ENCODE peak calls at places on chromosomes 7 and 10, in seven cellular contexts. One of them, this sample, is unnamed.

GRCh38 chr7:155533120-155533826 is 13.1 kb downstream of the CNPY1 start:
- DNase-seq in foreskin fibroblast: no peak
- DNase-seq in Calu3: no peak
- DNase-seq in fibroblast of the aortic adventitia: no peak
- DNase-seq in brain microvascular endothelial cell: no peak
- DNase-seq in HL-60: peak
- DNase-seq in B cell: peak
- DNase-seq in this sample: no peak

GRCh38 chr7:143884978-143885559 is 16.9 kb downstream of the TCAF1 start:
- DNase-seq in foreskin fibroblast: peak
- DNase-seq in HL-60: no peak
- DNase-seq in brain microvascular endothelial cell: peak
- DNase-seq in Calu3: peak
- DNase-seq in B cell: peak
- DNase-seq in fibroblast of the aortic adventitia: peak
- DNase-seq in this sample: peak

GRCh38 chr10:70052462-70053211 is at the start of gene MACROH2A2:
- DNase-seq in Calu3: peak
- DNase-seq in HL-60: peak
- DNase-seq in brain microvascular endothelial cell: peak
- DNase-seq in foreskin fibroblast: peak
- DNase-seq in B cell: no peak
- DNase-seq in fibroblast of the aortic adventitia: peak
- DNase-seq in this sample: no peak

GRCh38 chr7:73353243-73353642 is 25.3 kb downstream of the FKBP6 start:
- DNase-seq in fibroblast of the aortic adventitia: no peak
- DNase-seq in HL-60: no peak
- DNase-seq in B cell: no peak
- DNase-seq in brain microvascular endothelial cell: no peak
- DNase-seq in Calu3: no peak
- DNase-seq in foreskin fibroblast: no peak
- DNase-seq in this sample: no peak

GRCh38 chr10:95513941-95514392 is 47.2 kb downstream of the SORBS1 start:
- DNase-seq in foreskin fibroblast: peak
- DNase-seq in fibroblast of the aortic adventitia: peak
- DNase-seq in brain microvascular endothelial cell: no peak
- DNase-seq in Calu3: peak
- DNase-seq in HL-60: no peak
- DNase-seq in B cell: no peak
- DNase-seq in this sample: no peak

GRCh38 chr7:10022957-10023356 is 950.7 kb upstream of the PHF14 start:
- DNase-seq in HL-60: no peak
- DNase-seq in B cell: no peak
- DNase-seq in brain microvascular endothelial cell: peak
- DNase-seq in Calu3: peak
- DNase-seq in fibroblast of the aortic adventitia: no peak
- DNase-seq in foreskin fibroblast: no peak
- DNase-seq in this sample: no peak

GRCh38 chr7:99390941-99391602 is 16.5 kb downstream of the ARPC1B start:
- DNase-seq in Calu3: no peak
- DNase-seq in HL-60: no peak
- DNase-seq in foreskin fibroblast: no peak
- DNase-seq in B cell: no peak
- DNase-seq in brain microvascular endothelial cell: no peak
- DNase-seq in fibroblast of the aortic adventitia: no peak
- DNase-seq in this sample: no peak

GRCh38 chr10:52346394-52347326 is 32.6 kb downstream of the DKK1 start:
- DNase-seq in fibroblast of the aortic adventitia: no peak
- DNase-seq in Calu3: no peak
- DNase-seq in foreskin fibroblast: no peak
- DNase-seq in B cell: no peak
- DNase-seq in brain microvascular endothelial cell: no peak
- DNase-seq in HL-60: no peak
- DNase-seq in this sample: no peak

GRCh38 chr7:94698275-94698674 is 42.3 kb upstream of the SGCE start:
- DNase-seq in B cell: no peak
- DNase-seq in foreskin fibroblast: peak
- DNase-seq in HL-60: no peak
- DNase-seq in Calu3: no peak
- DNase-seq in fibroblast of the aortic adventitia: peak
- DNase-seq in brain microvascular endothelial cell: peak
- DNase-seq in this sample: no peak

GRCh38 chr10:51685768-51686167 is 13.6 kb downstream of the CSTF2T start:
- DNase-seq in Calu3: peak
- DNase-seq in brain microvascular endothelial cell: no peak
- DNase-seq in fibroblast of the aortic adventitia: no peak
- DNase-seq in HL-60: no peak
- DNase-seq in B cell: no peak
- DNase-seq in foreskin fibroblast: no peak
- DNase-seq in this sample: no peak

GRCh38 chr7:154427527-154427926 is 375.3 kb downstream of the DPP6 start:
- DNase-seq in foreskin fibroblast: no peak
- DNase-seq in B cell: no peak
- DNase-seq in fibroblast of the aortic adventitia: no peak
- DNase-seq in Calu3: no peak
- DNase-seq in brain microvascular endothelial cell: no peak
- DNase-seq in HL-60: no peak
- DNase-seq in this sample: no peak

GRCh38 chr7:113996405-113996804 is 77.6 kb upstream of the PPP1R3A start:
- DNase-seq in Calu3: no peak
- DNase-seq in B cell: no peak
- DNase-seq in foreskin fibroblast: no peak
- DNase-seq in HL-60: no peak
- DNase-seq in brain microvascular endothelial cell: peak
- DNase-seq in fibroblast of the aortic adventitia: peak
- DNase-seq in this sample: no peak

GRCh38 chr10:124064676-124065075 is 28.7 kb downstream of the CHST15 start:
- DNase-seq in fibroblast of the aortic adventitia: no peak
- DNase-seq in HL-60: peak
- DNase-seq in Calu3: no peak
- DNase-seq in B cell: peak
- DNase-seq in foreskin fibroblast: no peak
- DNase-seq in brain microvascular endothelial cell: no peak
- DNase-seq in this sample: no peak

GRCh38 chr10:23038172-23038571 is 57.2 kb upstream of the MSRB2 start:
- DNase-seq in B cell: no peak
- DNase-seq in foreskin fibroblast: no peak
- DNase-seq in HL-60: no peak
- DNase-seq in Calu3: no peak
- DNase-seq in brain microvascular endothelial cell: no peak
- DNase-seq in fibroblast of the aortic adventitia: no peak
- DNase-seq in this sample: no peak

GRCh38 chr10:129544205-129545202 is 77.5 kb downstream of the MGMT start:
- DNase-seq in fibroblast of the aortic adventitia: no peak
- DNase-seq in Calu3: no peak
- DNase-seq in HL-60: no peak
- DNase-seq in B cell: no peak
- DNase-seq in foreskin fibroblast: no peak
- DNase-seq in brain microvascular endothelial cell: no peak
- DNase-seq in this sample: no peak

GRCh38 chr10:48448796-48449195 is 142.3 kb downstream of the MAPK8 start:
- DNase-seq in brain microvascular endothelial cell: peak
- DNase-seq in fibroblast of the aortic adventitia: peak
- DNase-seq in Calu3: no peak
- DNase-seq in HL-60: no peak
- DNase-seq in foreskin fibroblast: peak
- DNase-seq in B cell: no peak
- DNase-seq in this sample: no peak

GRCh38 chr7:21587139-21587773 is 44.4 kb downstream of the DNAH11 start:
- DNase-seq in HL-60: no peak
- DNase-seq in foreskin fibroblast: no peak
- DNase-seq in Calu3: no peak
- DNase-seq in fibroblast of the aortic adventitia: no peak
- DNase-seq in brain microvascular endothelial cell: no peak
- DNase-seq in B cell: no peak
- DNase-seq in this sample: no peak

GRCh38 chr10:80599424-80599847 is 61.7 kb downstream of the SH2D4B start:
- DNase-seq in foreskin fibroblast: no peak
- DNase-seq in brain microvascular endothelial cell: peak
- DNase-seq in fibroblast of the aortic adventitia: peak
- DNase-seq in B cell: peak
- DNase-seq in HL-60: peak
- DNase-seq in Calu3: peak
- DNase-seq in this sample: peak

GRCh38 chr7:39240864-39241263 is 263.2 kb downstream of the POU6F2 start:
- DNase-seq in Calu3: no peak
- DNase-seq in HL-60: no peak
- DNase-seq in foreskin fibroblast: no peak
- DNase-seq in B cell: no peak
- DNase-seq in fibroblast of the aortic adventitia: no peak
- DNase-seq in brain microvascular endothelial cell: no peak
- DNase-seq in this sample: no peak

GRCh38 chr10:113021268-113022028 is 71.4 kb downstream of the TCF7L2 start:
- DNase-seq in HL-60: no peak
- DNase-seq in foreskin fibroblast: no peak
- DNase-seq in Calu3: no peak
- DNase-seq in fibroblast of the aortic adventitia: peak
- DNase-seq in B cell: no peak
- DNase-seq in brain microvascular endothelial cell: no peak
- DNase-seq in this sample: no peak

GRCh38 chr7:128215281-128215680 is 25.8 kb upstream of the LEP start:
- DNase-seq in foreskin fibroblast: peak
- DNase-seq in Calu3: no peak
- DNase-seq in B cell: no peak
- DNase-seq in HL-60: no peak
- DNase-seq in brain microvascular endothelial cell: peak
- DNase-seq in fibroblast of the aortic adventitia: peak
- DNase-seq in this sample: no peak

GRCh38 chr7:128217030-128217805 is 23.9 kb upstream of the LEP start:
- DNase-seq in brain microvascular endothelial cell: peak
- DNase-seq in fibroblast of the aortic adventitia: peak
- DNase-seq in Calu3: no peak
- DNase-seq in foreskin fibroblast: peak
- DNase-seq in HL-60: peak
- DNase-seq in B cell: no peak
- DNase-seq in this sample: no peak

GRCh38 chr7:128215739-128216138 is 25.3 kb upstream of the LEP start:
- DNase-seq in brain microvascular endothelial cell: peak
- DNase-seq in Calu3: no peak
- DNase-seq in HL-60: no peak
- DNase-seq in foreskin fibroblast: peak
- DNase-seq in B cell: no peak
- DNase-seq in fibroblast of the aortic adventitia: peak
- DNase-seq in this sample: no peak

GRCh38 chr7:128219646-128220045 is 21.4 kb upstream of the LEP start:
- DNase-seq in brain microvascular endothelial cell: no peak
- DNase-seq in B cell: no peak
- DNase-seq in foreskin fibroblast: no peak
- DNase-seq in fibroblast of the aortic adventitia: no peak
- DNase-seq in Calu3: no peak
- DNase-seq in HL-60: no peak
- DNase-seq in this sample: no peak

DNA sequence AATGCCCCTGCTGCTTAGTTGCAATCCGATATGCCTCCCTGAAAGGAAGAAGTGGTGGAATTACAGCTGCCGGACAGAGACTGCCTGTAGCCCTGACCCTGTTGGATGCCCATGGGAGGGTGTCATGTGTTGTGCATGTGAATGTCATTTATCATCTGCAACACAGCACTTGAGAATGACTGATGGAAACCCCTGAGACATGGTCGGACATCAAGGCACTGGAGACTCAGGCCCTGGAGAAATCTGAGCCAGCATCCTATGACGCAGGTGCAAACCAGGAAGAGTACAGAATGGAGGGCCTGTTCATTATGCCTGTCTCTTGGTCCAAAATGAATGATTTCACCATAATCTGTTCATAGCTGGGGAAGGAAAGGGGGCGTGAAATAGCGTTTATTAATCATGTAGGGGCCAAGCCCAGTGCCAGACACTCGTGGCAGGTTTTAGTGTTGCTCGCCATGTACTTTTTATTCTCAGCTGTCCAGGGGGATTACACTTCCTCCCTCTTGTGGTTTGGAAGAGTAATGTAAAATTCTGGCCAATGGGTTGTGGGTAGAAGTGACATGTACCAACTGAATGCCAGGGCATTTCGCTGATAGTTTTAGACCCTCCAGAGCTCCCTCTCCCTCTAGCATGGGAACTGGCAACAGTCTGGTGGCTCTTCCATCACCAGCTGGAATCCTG is 23.0 kb upstream of the LEP start:
- DNase-seq in B cell: no peak
- DNase-seq in fibroblast of the aortic adventitia: no peak
- DNase-seq in foreskin fibroblast: no peak
- DNase-seq in Calu3: no peak
- DNase-seq in HL-60: no peak
- DNase-seq in brain microvascular endothelial cell: no peak
- DNase-seq in this sample: no peak
- TF ChIP-seq CTCF in B cell: no peak
- TF ChIP-seq CTCF in fibroblast of the aortic adventitia: no peak
- TF ChIP-seq CTCF in foreskin fibroblast: no peak
- TF ChIP-seq CTCF in Calu3: no peak
- TF ChIP-seq CTCF in HL-60: no peak
- TF ChIP-seq CTCF in brain microvascular endothelial cell: peak
- TF ChIP-seq CTCF in this sample: no peak

GRCh38 chr7:87767827-87768226 is 108.3 kb downstream of the SLC25A40 start:
- DNase-seq in B cell: no peak
- DNase-seq in HL-60: no peak
- DNase-seq in fibroblast of the aortic adventitia: no peak
- DNase-seq in brain microvascular endothelial cell: no peak
- DNase-seq in Calu3: no peak
- DNase-seq in foreskin fibroblast: no peak
- DNase-seq in this sample: no peak

GRCh38 chr7:87766827-87767226 is 109.3 kb downstream of the SLC25A40 start:
- DNase-seq in HL-60: no peak
- DNase-seq in foreskin fibroblast: no peak
- DNase-seq in fibroblast of the aortic adventitia: no peak
- DNase-seq in Calu3: no peak
- DNase-seq in B cell: no peak
- DNase-seq in brain microvascular endothelial cell: no peak
- DNase-seq in this sample: no peak
- TF ChIP-seq CTCF in HL-60: no peak
- TF ChIP-seq CTCF in foreskin fibroblast: no peak
- TF ChIP-seq CTCF in fibroblast of the aortic adventitia: no peak
- TF ChIP-seq CTCF in Calu3: no peak
- TF ChIP-seq CTCF in B cell: no peak
- TF ChIP-seq CTCF in brain microvascular endothelial cell: no peak
- TF ChIP-seq CTCF in this sample: no peak

GRCh38 chr7:106737202-106737562 is 76.2 kb upstream of the CCDC71L start:
- DNase-seq in B cell: no peak
- DNase-seq in brain microvascular endothelial cell: peak
- DNase-seq in fibroblast of the aortic adventitia: peak
- DNase-seq in foreskin fibroblast: peak
- DNase-seq in HL-60: no peak
- DNase-seq in Calu3: peak
- DNase-seq in this sample: no peak
- TF ChIP-seq CTCF in B cell: no peak
- TF ChIP-seq CTCF in brain microvascular endothelial cell: peak
- TF ChIP-seq CTCF in fibroblast of the aortic adventitia: peak
- TF ChIP-seq CTCF in foreskin fibroblast: peak
- TF ChIP-seq CTCF in HL-60: no peak
- TF ChIP-seq CTCF in Calu3: no peak
- TF ChIP-seq CTCF in this sample: peak

DNA sequence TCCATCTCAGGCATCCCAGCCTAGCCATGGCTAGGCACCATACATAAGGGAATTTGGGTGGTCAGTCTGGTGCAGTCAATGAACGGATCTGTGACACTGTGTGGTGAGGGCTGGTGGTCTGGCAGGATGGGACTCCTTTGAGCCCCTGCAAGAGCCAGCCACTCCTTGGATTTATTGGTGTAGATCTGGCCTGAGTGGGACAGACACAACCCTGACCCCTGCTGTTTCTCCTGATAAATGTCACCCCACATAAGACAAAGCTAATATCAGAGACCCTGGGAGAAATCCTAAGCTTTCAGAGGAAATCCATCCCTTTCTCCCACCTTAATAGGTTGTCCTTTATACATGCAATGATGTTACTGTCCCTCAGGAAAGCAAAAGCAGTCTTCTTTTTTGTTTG is 2.3 kb downstream of the FBXO24 start:
- DNase-seq in brain microvascular endothelial cell: peak
- DNase-seq in B cell: no peak
- DNase-seq in Calu3: no peak
- DNase-seq in foreskin fibroblast: peak
- DNase-seq in fibroblast of the aortic adventitia: no peak
- DNase-seq in HL-60: peak
- DNase-seq in this sample: no peak
- TF ChIP-seq CTCF in brain microvascular endothelial cell: peak
- TF ChIP-seq CTCF in B cell: peak
- TF ChIP-seq CTCF in Calu3: no peak
- TF ChIP-seq CTCF in foreskin fibroblast: peak
- TF ChIP-seq CTCF in fibroblast of the aortic adventitia: peak
- TF ChIP-seq CTCF in HL-60: peak
- TF ChIP-seq CTCF in this sample: peak

This sample was measured in GM10248.